ENCODE peak calls at places on chromosomes 2 and 18, in seven cellular contexts. One of them, this sample, is unnamed.

GRCh38 chr2:235746257-235746934 is 252.6 kb downstream of the AGAP1 start:
- DNase-seq in psoas muscle: peak; percentile 48
- DNase-seq in stomach: peak; percentile 72
- DNase-seq in GM12865: peak; percentile 57
- DNase-seq in nephron progenitor cell: peak; percentile 67
- DNase-seq in hepatocyte: peak; percentile 91
- DNase-seq in right lobe of liver: no peak
- DNase-seq in this sample: peak; percentile 81

GRCh38 chr2:102144128-102144527 is 1.6 kb downstream of the IL1R1 start:
- DNase-seq in psoas muscle: no peak
- DNase-seq in stomach: no peak
- DNase-seq in GM12865: no peak
- DNase-seq in right lobe of liver: no peak
- DNase-seq in hepatocyte: peak; percentile 39
- DNase-seq in nephron progenitor cell: no peak
- DNase-seq in this sample: no peak

GRCh38 chr2:79040967-79041582 is 15.6 kb downstream of the REG3G start:
- DNase-seq in nephron progenitor cell: peak; percentile 5
- DNase-seq in right lobe of liver: no peak
- DNase-seq in GM12865: no peak
- DNase-seq in psoas muscle: no peak
- DNase-seq in stomach: no peak
- DNase-seq in hepatocyte: peak; percentile 44
- DNase-seq in this sample: no peak

GRCh38 chr2:170212625-170213280 is 34.8 kb downstream of the MYO3B start:
- DNase-seq in stomach: no peak
- DNase-seq in hepatocyte: no peak
- DNase-seq in right lobe of liver: no peak
- DNase-seq in nephron progenitor cell: no peak
- DNase-seq in GM12865: peak; percentile 26
- DNase-seq in psoas muscle: no peak
- DNase-seq in this sample: no peak

GRCh38 chr2:36449943-36450392 is 94.4 kb downstream of the CRIM1 start:
- DNase-seq in nephron progenitor cell: no peak
- DNase-seq in GM12865: no peak
- DNase-seq in stomach: no peak
- DNase-seq in hepatocyte: no peak
- DNase-seq in right lobe of liver: no peak
- DNase-seq in psoas muscle: no peak
- DNase-seq in this sample: no peak

GRCh38 chr2:50953021-50953420 is 78.9 kb downstream of the NRXN1 start:
- DNase-seq in psoas muscle: no peak
- DNase-seq in stomach: no peak
- DNase-seq in nephron progenitor cell: no peak
- DNase-seq in right lobe of liver: no peak
- DNase-seq in hepatocyte: no peak
- DNase-seq in GM12865: no peak
- DNase-seq in this sample: no peak

GRCh38 chr18:73235921-73236320 is 368.1 kb upstream of the NETO1 start:
- DNase-seq in hepatocyte: no peak
- DNase-seq in nephron progenitor cell: no peak
- DNase-seq in psoas muscle: no peak
- DNase-seq in stomach: no peak
- DNase-seq in right lobe of liver: no peak
- DNase-seq in GM12865: no peak
- DNase-seq in this sample: peak; percentile 22

GRCh38 chr2:64716569-64716968 is 62.9 kb upstream of the SERTAD2 start:
- DNase-seq in right lobe of liver: no peak
- DNase-seq in hepatocyte: no peak
- DNase-seq in psoas muscle: no peak
- DNase-seq in nephron progenitor cell: no peak
- DNase-seq in stomach: no peak
- DNase-seq in GM12865: no peak
- DNase-seq in this sample: no peak

GRCh38 chr2:48107326-48107925 is 201.1 kb upstream of the FBXO11 start:
- DNase-seq in GM12865: no peak
- DNase-seq in nephron progenitor cell: no peak
- DNase-seq in psoas muscle: no peak
- DNase-seq in right lobe of liver: no peak
- DNase-seq in hepatocyte: peak; percentile 39
- DNase-seq in stomach: no peak
- DNase-seq in this sample: peak; percentile 87

GRCh38 chr18:75456277-75456676 is 28.8 kb upstream of the SMIM21 start:
- DNase-seq in stomach: no peak
- DNase-seq in right lobe of liver: no peak
- DNase-seq in nephron progenitor cell: peak; percentile 47
- DNase-seq in hepatocyte: peak; percentile 13
- DNase-seq in psoas muscle: no peak
- DNase-seq in GM12865: no peak
- DNase-seq in this sample: no peak

GRCh38 chr18:58766164-58766563 is 94.9 kb downstream of the MALT1 start:
- DNase-seq in GM12865: no peak
- DNase-seq in nephron progenitor cell: no peak
- DNase-seq in psoas muscle: no peak
- DNase-seq in right lobe of liver: no peak
- DNase-seq in hepatocyte: no peak
- DNase-seq in stomach: no peak
- DNase-seq in this sample: no peak

GRCh38 chr2:137689549-137689948 is 274.7 kb upstream of the HNMT start:
- DNase-seq in stomach: no peak
- DNase-seq in GM12865: no peak
- DNase-seq in right lobe of liver: no peak
- DNase-seq in nephron progenitor cell: no peak
- DNase-seq in psoas muscle: no peak
- DNase-seq in hepatocyte: no peak
- DNase-seq in this sample: no peak

GRCh38 chr2:88857951-88858406 is 166.5 kb downstream of the RPIA start:
- DNase-seq in hepatocyte: no peak
- DNase-seq in psoas muscle: no peak
- DNase-seq in stomach: no peak
- DNase-seq in nephron progenitor cell: no peak
- DNase-seq in GM12865: no peak
- DNase-seq in right lobe of liver: no peak
- DNase-seq in this sample: no peak

GRCh38 chr18:6628189-6628588 is 101.3 kb upstream of the ARHGAP28 start:
- DNase-seq in psoas muscle: no peak
- DNase-seq in stomach: no peak
- DNase-seq in right lobe of liver: no peak
- DNase-seq in GM12865: no peak
- DNase-seq in hepatocyte: no peak
- DNase-seq in nephron progenitor cell: no peak
- DNase-seq in this sample: no peak

GRCh38 chr2:125405816-125406215 is 1250.1 kb upstream of the GYPC start:
- DNase-seq in stomach: no peak
- DNase-seq in GM12865: no peak
- DNase-seq in nephron progenitor cell: no peak
- DNase-seq in psoas muscle: no peak
- DNase-seq in right lobe of liver: no peak
- DNase-seq in hepatocyte: peak; percentile 73
- DNase-seq in this sample: peak; percentile 89

DNA sequence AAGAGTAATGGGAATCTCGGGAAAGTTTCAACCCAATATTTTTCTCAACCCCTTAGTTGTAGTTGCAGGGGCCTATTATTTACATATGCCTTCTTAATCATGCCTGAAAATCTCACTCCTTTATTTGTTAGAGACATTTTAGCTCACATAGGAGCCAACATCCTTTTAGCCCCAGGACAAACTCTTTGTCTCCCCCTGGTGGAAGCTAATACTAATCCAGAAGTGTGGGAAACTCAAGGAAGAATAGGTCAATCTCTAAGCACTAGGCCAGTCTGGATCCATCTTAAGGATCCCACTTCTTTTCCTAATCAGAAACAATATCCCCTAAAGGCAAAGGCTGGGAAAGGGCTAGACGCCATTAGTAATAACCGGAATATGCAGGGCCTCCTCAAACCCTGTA is 550.9 kb upstream of the PKDCC start:
- DNase-seq in nephron progenitor cell: no peak
- DNase-seq in right lobe of liver: no peak
- DNase-seq in stomach: no peak
- DNase-seq in hepatocyte: no peak
- DNase-seq in GM12865: peak; percentile 11
- DNase-seq in psoas muscle: no peak
- DNase-seq in this sample: no peak
- TF ChIP-seq CTCF in nephron progenitor cell: no peak
- TF ChIP-seq CTCF in right lobe of liver: no peak
- TF ChIP-seq CTCF in stomach: no peak
- TF ChIP-seq CTCF in hepatocyte: no peak
- TF ChIP-seq CTCF in GM12865: peak; percentile 24
- TF ChIP-seq CTCF in psoas muscle: no peak
- TF ChIP-seq CTCF in this sample: peak; percentile 34

GRCh38 chr2:227324671-227325055 is 388 bp upstream of the MFF start:
- DNase-seq in right lobe of liver: no peak
- DNase-seq in psoas muscle: no peak
- DNase-seq in GM12865: peak; percentile 37
- DNase-seq in stomach: no peak
- DNase-seq in nephron progenitor cell: no peak
- DNase-seq in hepatocyte: no peak
- DNase-seq in this sample: no peak

GRCh38 chr2:227326783-227327182 is 1.7 kb downstream of the MFF start:
- DNase-seq in GM12865: peak; percentile 51
- DNase-seq in psoas muscle: no peak
- DNase-seq in hepatocyte: no peak
- DNase-seq in stomach: no peak
- DNase-seq in nephron progenitor cell: no peak
- DNase-seq in right lobe of liver: no peak
- DNase-seq in this sample: no peak

GRCh38 chr2:227323818-227324217 is 1.2 kb upstream of the MFF start:
- DNase-seq in psoas muscle: no peak
- DNase-seq in hepatocyte: no peak
- DNase-seq in stomach: no peak
- DNase-seq in GM12865: no peak
- DNase-seq in nephron progenitor cell: no peak
- DNase-seq in right lobe of liver: no peak
- DNase-seq in this sample: no peak

GRCh38 chr2:227325056-227325823 is at the start of gene MFF:
- DNase-seq in hepatocyte: peak; percentile 96
- DNase-seq in psoas muscle: peak; percentile 93
- DNase-seq in right lobe of liver: peak; percentile 95
- DNase-seq in stomach: peak; percentile 94
- DNase-seq in nephron progenitor cell: peak; percentile 84
- DNase-seq in GM12865: peak; percentile 96
- DNase-seq in this sample: peak; percentile 89

DNA sequence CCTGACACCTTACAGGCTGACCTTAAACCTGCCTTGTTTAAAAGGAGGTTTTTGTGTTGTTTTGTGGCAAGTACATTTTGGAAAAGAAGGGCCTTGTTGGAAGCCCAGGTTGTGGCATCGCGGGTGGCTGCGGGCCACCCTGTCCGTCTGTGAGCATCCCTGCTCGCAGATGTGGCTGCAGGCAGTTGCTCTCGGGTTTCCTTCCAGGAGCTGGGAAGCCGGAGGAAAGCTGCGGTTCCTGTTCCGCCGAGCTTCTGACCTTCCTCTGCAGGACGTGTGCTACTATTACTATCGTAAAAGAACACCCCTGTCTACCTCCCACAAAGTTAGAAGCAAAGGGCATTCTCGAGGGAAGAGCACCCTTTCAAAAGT is 759 bp downstream of the MFF start:
- DNase-seq in GM12865: peak; percentile 21
- DNase-seq in nephron progenitor cell: peak; percentile 48
- DNase-seq in psoas muscle: no peak
- DNase-seq in hepatocyte: peak; percentile 52
- DNase-seq in stomach: peak; percentile 52
- DNase-seq in right lobe of liver: peak; percentile 64
- DNase-seq in this sample: peak; percentile 30
- TF ChIP-seq CTCF in GM12865: no peak
- TF ChIP-seq CTCF in nephron progenitor cell: no peak
- TF ChIP-seq CTCF in psoas muscle: no peak
- TF ChIP-seq CTCF in hepatocyte: peak; percentile 1
- TF ChIP-seq CTCF in stomach: no peak
- TF ChIP-seq CTCF in right lobe of liver: no peak
- TF ChIP-seq CTCF in this sample: no peak

GRCh38 chr2:150484006-150484405 is 3.5 kb downstream of the RND3 start:
- DNase-seq in hepatocyte: no peak
- DNase-seq in nephron progenitor cell: no peak
- DNase-seq in psoas muscle: no peak
- DNase-seq in stomach: no peak
- DNase-seq in right lobe of liver: no peak
- DNase-seq in GM12865: no peak
- DNase-seq in this sample: no peak

GRCh38 chr2:150485871-150486538 is 1.5 kb downstream of the RND3 start:
- DNase-seq in psoas muscle: peak; percentile 81
- DNase-seq in stomach: peak; percentile 80
- DNase-seq in GM12865: no peak
- DNase-seq in hepatocyte: peak; percentile 87
- DNase-seq in nephron progenitor cell: peak; percentile 72
- DNase-seq in right lobe of liver: peak; percentile 80
- DNase-seq in this sample: peak; percentile 74

GRCh38 chr2:150486539-150487484 is 655 bp downstream of the RND3 start:
- DNase-seq in stomach: peak; percentile 50
- DNase-seq in hepatocyte: peak; percentile 51
- DNase-seq in right lobe of liver: no peak
- DNase-seq in psoas muscle: peak; percentile 19
- DNase-seq in nephron progenitor cell: peak; percentile 37
- DNase-seq in GM12865: no peak
- DNase-seq in this sample: peak; percentile 33

GRCh38 chr2:150484461-150484931 is 3.0 kb downstream of the RND3 start:
- DNase-seq in psoas muscle: no peak
- DNase-seq in nephron progenitor cell: peak; percentile 5
- DNase-seq in hepatocyte: no peak
- DNase-seq in right lobe of liver: no peak
- DNase-seq in stomach: no peak
- DNase-seq in GM12865: no peak
- DNase-seq in this sample: peak; percentile 53

DNA sequence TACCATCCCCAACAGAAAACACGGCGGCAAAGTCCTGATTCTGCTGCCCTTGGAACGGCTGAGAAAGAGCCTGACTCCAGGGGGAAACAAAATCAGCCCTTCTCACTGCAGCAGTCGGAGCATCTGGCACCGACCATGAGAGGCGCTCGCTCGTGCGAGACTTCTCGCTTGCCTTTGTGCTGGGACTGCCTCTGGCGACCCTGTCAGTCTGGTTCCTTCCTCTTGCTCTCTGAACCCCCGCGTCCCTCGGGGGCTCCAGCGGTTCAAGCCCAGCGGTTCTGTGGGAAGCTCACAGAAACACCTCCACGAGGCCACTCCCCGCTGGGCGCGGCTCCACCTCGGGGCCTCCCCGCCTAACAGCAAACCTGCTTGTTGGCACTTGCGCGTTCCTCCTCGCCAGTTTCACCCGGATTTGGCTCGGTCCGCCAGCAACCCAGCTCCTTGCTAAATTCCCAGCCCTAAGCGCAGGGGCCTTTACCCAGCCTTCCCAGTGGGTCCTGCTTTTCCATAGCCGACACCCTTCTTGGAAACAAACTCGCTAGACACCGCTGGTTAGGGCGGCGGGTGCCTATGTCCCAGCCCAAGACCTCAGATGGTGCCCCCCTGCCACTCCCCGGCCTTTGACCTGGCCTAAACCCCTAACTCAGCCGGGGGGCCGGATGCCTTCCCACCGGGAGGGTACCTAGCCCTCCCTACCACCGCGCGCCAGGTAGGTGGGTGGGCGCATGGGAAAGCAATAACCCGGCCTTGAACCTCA is 2.2 kb downstream of the RND3 start:
- DNase-seq in right lobe of liver: peak; percentile 92
- DNase-seq in GM12865: peak; percentile 36
- DNase-seq in nephron progenitor cell: peak; percentile 76
- DNase-seq in psoas muscle: peak; percentile 71
- DNase-seq in stomach: peak; percentile 89
- DNase-seq in hepatocyte: peak; percentile 87
- DNase-seq in this sample: peak; percentile 76
- TF ChIP-seq CTCF in right lobe of liver: no peak
- TF ChIP-seq CTCF in GM12865: peak; percentile 9
- TF ChIP-seq CTCF in nephron progenitor cell: no peak
- TF ChIP-seq CTCF in psoas muscle: peak; percentile 17
- TF ChIP-seq CTCF in stomach: no peak
- TF ChIP-seq CTCF in hepatocyte: peak; percentile 25
- TF ChIP-seq CTCF in this sample: peak; percentile 34

GRCh38 chr2:222747526-222748160 is 76.2 kb downstream of the MOGAT1 start:
- DNase-seq in hepatocyte: no peak
- DNase-seq in right lobe of liver: no peak
- DNase-seq in GM12865: peak; percentile 68
- DNase-seq in stomach: no peak
- DNase-seq in psoas muscle: no peak
- DNase-seq in nephron progenitor cell: no peak
- DNase-seq in this sample: no peak
- TF ChIP-seq CTCF in hepatocyte: no peak
- TF ChIP-seq CTCF in right lobe of liver: no peak
- TF ChIP-seq CTCF in GM12865: no peak
- TF ChIP-seq CTCF in stomach: no peak
- TF ChIP-seq CTCF in psoas muscle: no peak
- TF ChIP-seq CTCF in nephron progenitor cell: no peak
- TF ChIP-seq CTCF in this sample: no peak

This sample was measured in HFFc6.